ENCODE peak calls at places on chromosomes 3 and 15, in five cellular contexts. M is A172; X is activated naive CD8-positive, alpha-beta T cell treated with anti-CD3 and anti-CD28 coated beads, Interleukin-2, amount 50 U/mL, for 24 hours; I is small intestine; H is hypothalamus. C is an unnamed sample.

GRCh38 chr3:188021502-188022040 is 132.4 kb upstream of the LPP start:
- DNase-seq in I (no peak), M (no peak), H (no peak), X (no peak), C (no peak)

GRCh38 chr3:102206506-102207145 is 228.2 kb upstream of the ZPLD1 start:
- DNase-seq in I (peak; percentile 38), M (peak; percentile 4), X (no peak), H (peak; percentile 2), C (no peak)

GRCh38 chr3:127770671-127771370 is 51.5 kb downstream of the MGLL start:
- DNase-seq in H (no peak), X (no peak), M (no peak), I (no peak), C (no peak)

GRCh38 chr3:197882580-197882979 is 67.4 kb upstream of the RPL35A start:
- DNase-seq in I (no peak), X (no peak), M (no peak), H (no peak), C (no peak)

GRCh38 chr3:195058311-195059005 is 212.5 kb downstream of the XXYLT1 start:
- DNase-seq in X (no peak), M (no peak), I (no peak), H (no peak), C (no peak)

GRCh38 chr15:83163032-83163431 is 44.6 kb downstream of the HDGFL3 start:
- DNase-seq in M (no peak), X (no peak), I (no peak), H (no peak), C (no peak)

GRCh38 chr15:48718646-48719045 is 73.1 kb upstream of the FBN1 start:
- DNase-seq in H (no peak), I (no peak), M (peak; percentile 8), X (no peak), C (no peak)

GRCh38 chr3:56076746-56077145 is 391.5 kb downstream of the ERC2 start:
- DNase-seq in X (no peak), H (no peak), M (no peak), I (no peak), C (no peak)

GRCh38 chr3:173983353-173983752 is 585.8 kb downstream of the NLGN1 start:
- DNase-seq in H (no peak), M (no peak), I (no peak), X (no peak), C (no peak)

GRCh38 chr3:8663177-8664061 is 18.8 kb upstream of the SSUH2 start:
- DNase-seq in X (peak; percentile 52), I (peak; percentile 85), H (peak; percentile 62), M (peak; percentile 88), C (no peak)

GRCh38 chr15:57537072-57537471 is 54.6 kb upstream of the MYZAP start:
- DNase-seq in M (peak; percentile 93), X (no peak), H (peak; percentile 13), I (peak; percentile 25), C (peak; percentile 92)

GRCh38 chr3:72157782-72158638 is 373.1 kb upstream of the PROK2 start:
- DNase-seq in I (no peak), H (no peak), X (no peak), M (no peak), C (no peak)

GRCh38 chr3:133401374-133402135 is 1.7 kb downstream of the BFSP2 start:
- DNase-seq in H (peak; percentile 5), I (no peak), M (peak; percentile 49), X (no peak), C (no peak)

GRCh38 chr3:50100956-50101845 is 12.5 kb downstream of the RBM5 start:
- DNase-seq in I (no peak), H (peak; percentile 44), X (no peak), M (no peak), C (no peak)

GRCh38 chr15:47349179-47349578 is 368.1 kb upstream of the SEMA6D start:
- DNase-seq in H (no peak), X (no peak), M (no peak), I (no peak), C (no peak)

GRCh38 chr3:187188931-187189330 is 8.4 kb upstream of the RTP1 start:
- DNase-seq in M (no peak), I (no peak), H (no peak), X (no peak), C (no peak)

GRCh38 chr3:76656531-76657070 is 383.3 kb upstream of the ROBO2 start:
- DNase-seq in H (no peak), I (no peak), M (no peak), X (no peak), C (no peak)

GRCh38 chr3:55059027-55059629 is 131.3 kb upstream of the LRTM1 start:
- DNase-seq in H (no peak), X (no peak), I (no peak), M (no peak), C (no peak)

GRCh38 chr3:82087958-82088357 is 326.5 kb upstream of the GBE1 start:
- DNase-seq in X (no peak), M (peak; percentile 43), H (no peak), I (no peak), C (no peak)

GRCh38 chr3:173988912-173989311 is 591.4 kb downstream of the NLGN1 start:
- DNase-seq in X (no peak), H (no peak), M (no peak), I (no peak), C (no peak)

GRCh38 chr15:99435138-99435695 is 130.6 kb upstream of the MEF2A start:
- DNase-seq in I (peak; percentile 84), M (no peak), X (no peak), H (no peak), C (no peak)

GRCh38 chr3:122758877-122759670 is 34.6 kb downstream of the HSPBAP1 start:
- DNase-seq in I (no peak), M (no peak), X (no peak), H (no peak), C (no peak)

GRCh38 chr3:108090066-108090700 is 648 bp downstream of the CD47 start:
- DNase-seq in I (peak; percentile 48), H (peak; percentile 89), M (peak; percentile 38), X (peak; percentile 63), C (peak; percentile 81)

GRCh38 chr3:157353657-157354056 is 83.0 kb upstream of the PTX3 start:
- DNase-seq in H (no peak), M (no peak), X (no peak), I (no peak), C (no peak)

GRCh38 chr15:51368751-51369450 is 27.4 kb downstream of the GLDN start:
- DNase-seq in X (no peak), H (no peak), M (peak; percentile 51), I (no peak), C (no peak)

GRCh38 chr3:186786810-186787375 is 3.5 kb downstream of the EIF4A2 start:
- DNase-seq in H (no peak), I (no peak), X (no peak), M (no peak), C (no peak)

GRCh38 chr15:33069161-33069560 is 125.4 kb downstream of the FMN1 start:
- DNase-seq in X (no peak), M (no peak), I (no peak), H (no peak), C (no peak)

GRCh38 chr3:170982733-170983132 is 43.8 kb downstream of the SLC2A2 start:
- DNase-seq in I (no peak), X (no peak), M (no peak), H (no peak), C (no peak)

GRCh38 chr3:149393355-149394165 is 16.1 kb upstream of the TM4SF1 start:
- DNase-seq in X (peak; percentile 37), I (peak; percentile 84), H (peak; percentile 33), M (peak; percentile 78), C (no peak)

GRCh38 chr3:61631108-61631769 is 69.9 kb downstream of the PTPRG start:
- DNase-seq in X (no peak), I (no peak), M (no peak), H (no peak), C (no peak)

GRCh38 chr3:158785972-158786371 is 15.9 kb upstream of the MFSD1 start:
- DNase-seq in M (no peak), X (no peak), I (no peak), H (no peak), C (no peak)

GRCh38 chr3:129040039-129040336 is 20.6 kb upstream of the GP9 start:
- DNase-seq in X (no peak), I (no peak), M (no peak), H (no peak), C (no peak)

GRCh38 chr15:75199347-75199976 is 2.2 kb upstream of the C15orf39 start:
- DNase-seq in I (peak; percentile 95), H (no peak), M (no peak), X (no peak), C (no peak)

GRCh38 chr3:188772886-188773285 is 398.9 kb upstream of the TPRG1 start:
- DNase-seq in M (peak; percentile 43), H (no peak), X (no peak), I (peak; percentile 53), C (no peak)

GRCh38 chr15:79168922-79169322 is 78.3 kb upstream of the RASGRF1 start:
- DNase-seq in X (no peak), H (peak; percentile 66), I (no peak), M (peak; percentile 64), C (peak; percentile 59)

C was measured in coronary artery.